ENCODE peak calls at places on chromosomes 2 and 18, in four cellular contexts. V, P, B and M are unnamed samples.

GRCh38 chr2:26891-27290 is 19.4 kb downstream of the FAM110C start:
- DNase-seq in P (no peak), V (no peak), B (no peak), M (no peak)

GRCh38 chr2:210226186-210226585 is 939 bp upstream of the ACADL start:
- DNase-seq in P (no peak), V (no peak), B (no peak), M (no peak)

GRCh38 chr2:20642026-20642971 is 8.6 kb downstream of the HS1BP3 start:
- DNase-seq in V (peak; percentile 81), P (peak; percentile 99), B (peak; percentile 50), M (peak; percentile 80)

GRCh38 chr2:223590964-223591363 is 11.2 kb downstream of the SCG2 start:
- DNase-seq in B (no peak), V (no peak), P (no peak), M (no peak)

GRCh38 chr2:186852508-186852907 is 3.5 kb upstream of the ZSWIM2 start:
- DNase-seq in P (no peak), B (no peak), V (no peak), M (no peak)

GRCh38 chr2:105800036-105800755 is 55.5 kb downstream of the NCK2 start:
- DNase-seq in V (no peak), B (no peak), P (no peak), M (no peak)

GRCh38 chr2:182068811-182069210 is 83.2 kb downstream of the PPP1R1C start:
- DNase-seq in V (no peak), B (no peak), P (no peak), M (no peak)

GRCh38 chr2:197309369-197310231 is 980 bp downstream of the ANKRD44 start:
- DNase-seq in V (no peak), P (peak; percentile 29), B (no peak), M (peak; percentile 34)

GRCh38 chr2:235050992-235051351 is 99.2 kb downstream of the SH3BP4 start:
- DNase-seq in V (peak; percentile 20), P (peak; percentile 89), B (no peak), M (no peak)

GRCh38 chr2:68951899-68952298 is 794 bp downstream of the GKN2 start:
- DNase-seq in B (no peak), V (no peak), P (no peak), M (no peak)

GRCh38 chr18:25830787-25831186 is 259.6 kb downstream of the SS18 start:
- DNase-seq in V (no peak), B (no peak), P (no peak), M (no peak)

GRCh38 chr2:73913414-73914054 is 13.1 kb upstream of the DGUOK start:
- DNase-seq in P (no peak), V (no peak), B (no peak), M (no peak)

GRCh38 chr18:48790226-48790863 is 160.4 kb downstream of the SMAD7 start:
- DNase-seq in V (no peak), P (no peak), B (no peak), M (peak; percentile 8)

GRCh38 chr18:78860117-78860516 is 119.5 kb upstream of the SALL3 start:
- DNase-seq in P (no peak), B (no peak), V (no peak), M (no peak)

GRCh38 chr18:58054041-58054733 is 10.2 kb downstream of the NEDD4L start:
- DNase-seq in P (no peak), V (peak; percentile 45), B (no peak), M (no peak)

GRCh38 chr2:12915792-12916191 is 199.1 kb downstream of the TRIB2 start:
- DNase-seq in P (no peak), V (no peak), B (no peak), M (no peak)

GRCh38 chr2:231464576-231465540 is 574 bp upstream of the NCL start:
- DNase-seq in B (peak; percentile 89), V (peak; percentile 95), P (peak; percentile 98), M (peak; percentile 98)

GRCh38 chr2:24816884-24817283 is 23.7 kb downstream of the CENPO start:
- DNase-seq in P (peak; percentile 21), V (peak; percentile 78), B (no peak), M (no peak)

GRCh38 chr2:10914272-10914693 is 2.5 kb downstream of the KCNF1 start:
- DNase-seq in P (no peak), B (no peak), V (peak; percentile 23), M (peak; percentile 73)

GRCh38 chr2:121567957-121568409 is 37.3 kb downstream of the RNU4ATAC start:
- DNase-seq in P (no peak), B (no peak), V (no peak), M (no peak)

GRCh38 chr2:102841107-102841840 is 79.4 kb downstream of the TMEM182 start:
- DNase-seq in P (peak; percentile 55), B (peak; percentile 34), V (peak; percentile 63), M (peak; percentile 77)

GRCh38 chr2:179932786-179933185 is 71.4 kb upstream of the ZNF385B start:
- DNase-seq in V (no peak), P (no peak), B (no peak), M (no peak)

GRCh38 chr18:45441110-45441842 is 174.0 kb upstream of the SLC14A2 start:
- DNase-seq in V (no peak), P (no peak), B (no peak), M (no peak)

GRCh38 chr2:166458682-166459081 is 35.4 kb downstream of the SCN7A start:
- DNase-seq in V (no peak), P (no peak), B (no peak), M (no peak)

GRCh38 chr2:120650022-120650644 is 85.5 kb upstream of the GLI2 start:
- DNase-seq in V (no peak), P (no peak), B (no peak), M (no peak)

GRCh38 chr2:132374551-132374950 is 42.1 kb upstream of the GPR39 start:
- DNase-seq in B (no peak), V (no peak), P (no peak), M (no peak)

DNA sequence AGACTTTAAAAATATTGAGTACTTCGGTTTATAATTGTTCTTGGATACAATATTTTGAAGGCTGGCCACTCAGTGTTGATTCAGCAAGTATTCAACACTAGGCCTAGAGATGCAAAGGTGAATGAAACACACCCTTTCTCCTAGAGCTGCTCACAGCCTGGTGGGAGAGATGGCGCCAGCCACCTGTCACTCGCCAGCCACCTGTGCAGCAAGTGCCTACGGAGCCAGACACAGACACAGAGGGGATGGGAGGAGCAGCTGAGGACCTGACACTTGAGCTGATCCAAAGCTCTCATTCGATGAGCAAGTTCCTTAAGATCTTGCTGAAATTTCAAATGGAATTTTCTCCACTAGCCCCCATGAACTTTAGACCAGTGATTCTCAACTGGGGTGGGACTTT is 151.1 kb upstream of the RIOK3 start:
- DNase-seq in B (no peak), V (no peak), P (no peak), M (no peak)
- TF ChIP-seq TEAD4 in B (no peak), V (no peak), P (no peak), M (no peak)

DNA sequence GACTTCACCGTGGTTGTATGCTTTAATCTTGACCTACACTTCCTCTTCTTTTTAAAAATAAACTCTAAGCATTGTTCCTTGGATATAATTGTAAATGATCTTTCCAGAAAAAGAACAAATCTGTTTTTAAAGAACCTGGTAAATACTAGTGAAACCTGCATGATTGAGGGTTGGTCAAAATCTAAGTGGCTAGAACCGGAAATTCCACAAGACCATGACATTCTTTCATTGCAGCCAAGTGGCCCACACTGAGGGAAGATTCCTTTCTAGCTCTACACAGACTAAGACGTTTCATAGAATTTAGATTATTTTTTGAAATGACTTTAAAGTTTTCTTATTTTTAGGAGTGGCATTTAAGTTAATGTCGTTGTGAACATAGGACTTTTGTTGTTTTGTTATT is 356.7 kb downstream of the NYAP2 start:
- DNase-seq in V (no peak), B (no peak), P (no peak), M (no peak)
- TF ChIP-seq TEAD4 in V (no peak), B (no peak), P (no peak), M (no peak)

GRCh38 chr2:191312163-191312562 is 67.0 kb downstream of the MYO1B start:
- DNase-seq in V (no peak), P (no peak), B (no peak), M (no peak)

GRCh38 chr2:191311156-191311555 is 66.0 kb downstream of the MYO1B start:
- DNase-seq in V (no peak), P (no peak), B (no peak), M (no peak)

GRCh38 chr2:191312662-191313061 is 67.5 kb downstream of the MYO1B start:
- DNase-seq in B (no peak), V (no peak), P (no peak), M (no peak)

GRCh38 chr2:191314697-191315364 is 69.6 kb downstream of the MYO1B start:
- DNase-seq in P (no peak), V (no peak), B (no peak), M (no peak)

GRCh38 chr2:191311627-191312026 is 66.4 kb downstream of the MYO1B start:
- DNase-seq in P (no peak), B (no peak), V (no peak), M (no peak)
- TF ChIP-seq TEAD4 in P (no peak), B (no peak), V (no peak), M (no peak)

GRCh38 chr2:113887393-113887792 is 2.5 kb upstream of the ACTR3 start:
- DNase-seq in B (no peak), V (no peak), P (no peak), M (no peak)
- TF ChIP-seq TEAD4 in B (no peak), V (no peak), P (no peak), M (no peak)

GRCh38 chr2:65796259-65796658 is 363.9 kb upstream of the SPRED2 start:
- DNase-seq in B (no peak), P (no peak), V (no peak), M (no peak)
- TF ChIP-seq TEAD4 in B (no peak), P (no peak), V (no peak), M (no peak)

DNA sequence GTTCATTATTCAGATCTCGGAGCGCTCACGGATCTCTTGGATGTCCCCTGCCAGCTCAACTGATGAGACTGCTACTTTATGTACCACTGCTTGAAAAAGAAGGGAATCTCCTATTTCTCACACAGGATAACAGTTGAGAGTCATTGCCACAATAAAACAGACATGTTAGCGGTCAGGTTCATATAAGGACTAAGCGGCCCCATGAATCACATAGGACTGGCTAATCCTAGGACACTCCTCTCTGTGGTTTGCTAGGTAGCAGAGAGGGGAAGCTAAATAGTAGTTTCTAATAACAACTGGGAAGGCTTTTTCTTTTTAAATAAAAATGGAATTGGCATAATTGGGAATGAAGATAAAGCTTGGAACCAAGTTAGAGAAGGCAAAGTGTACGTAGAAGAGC is 15.9 kb upstream of the TGFA start:
- DNase-seq in V (no peak), P (no peak), B (no peak), M (no peak)
- TF ChIP-seq TEAD4 in V (no peak), P (no peak), B (no peak), M (no peak)

DNA sequence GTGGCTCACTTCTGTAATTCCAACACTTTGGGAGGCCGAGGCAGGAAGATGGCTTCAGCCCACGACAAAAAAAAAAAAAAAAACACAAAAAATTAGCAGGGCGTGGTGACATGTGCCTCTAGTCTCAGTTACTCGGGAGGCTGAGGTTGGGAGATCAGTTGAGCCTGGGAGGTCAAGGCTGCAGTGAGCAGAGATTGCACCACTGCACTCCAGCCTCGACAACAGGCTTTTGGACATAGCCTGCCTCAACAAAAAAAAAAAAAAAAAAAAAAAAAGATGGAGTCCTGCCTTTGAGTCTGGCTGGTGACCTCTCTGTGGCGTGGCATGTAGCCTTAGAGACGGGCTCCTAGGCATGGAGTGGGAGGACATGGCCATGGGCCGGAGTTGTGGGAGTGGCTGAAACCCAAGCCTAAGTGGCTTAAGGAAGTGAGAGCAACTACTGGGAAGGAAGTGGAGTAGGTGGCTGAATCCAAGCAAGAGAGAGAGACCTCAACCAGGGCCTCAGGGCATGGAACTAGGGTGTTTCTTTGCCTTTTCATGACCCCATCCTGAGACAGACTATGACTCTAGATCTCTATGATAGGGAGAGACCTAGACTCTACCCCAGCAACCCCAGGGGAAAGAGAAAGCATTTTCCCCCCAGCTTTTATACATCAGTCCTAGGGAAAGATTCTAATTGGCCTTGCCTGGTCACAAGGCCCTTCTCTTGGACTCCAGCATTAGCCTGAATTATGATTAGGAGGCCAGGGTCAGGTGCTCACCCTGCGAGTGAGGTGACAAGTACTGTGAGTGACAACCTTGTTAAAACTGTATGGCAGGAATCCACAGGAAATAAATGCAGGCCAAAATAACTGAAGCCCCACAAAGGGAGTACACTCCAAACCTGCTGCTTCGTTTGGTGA is 34.2 kb downstream of the NPAS2 start:
- DNase-seq in B (no peak), P (no peak), V (no peak), M (no peak)
- TF ChIP-seq TEAD4 in B (no peak), P (no peak), V (no peak), M (no peak)